ENCODE peak calls at places on chromosome 4, in eight cellular contexts. One of them, this sample, is unnamed.

GRCh38 chr4:98963538-98964433 is 31.7 kb upstream of the METAP1 start:
- ATAC-seq in natural killer cell: no peak
- ATAC-seq in right lobe of liver: no peak
- ATAC-seq in heart left ventricle: no peak
- ATAC-seq in right cardiac atrium: no peak
- ATAC-seq in WTC11: peak; percentile 38
- ATAC-seq in CD8-positive, alpha-beta T cell: no peak
- ATAC-seq in pancreas: no peak
- ATAC-seq in this sample: no peak

GRCh38 chr4:87057835-87058234 is 123.0 kb downstream of the AFF1 start:
- ATAC-seq in natural killer cell: no peak
- ATAC-seq in right lobe of liver: no peak
- ATAC-seq in heart left ventricle: peak; percentile 47
- ATAC-seq in right cardiac atrium: no peak
- ATAC-seq in WTC11: no peak
- ATAC-seq in CD8-positive, alpha-beta T cell: no peak
- ATAC-seq in pancreas: no peak
- ATAC-seq in this sample: no peak

GRCh38 chr4:43550981-43551627 is 658.6 kb downstream of the GRXCR1 start:
- ATAC-seq in natural killer cell: no peak
- ATAC-seq in right lobe of liver: no peak
- ATAC-seq in heart left ventricle: no peak
- ATAC-seq in right cardiac atrium: no peak
- ATAC-seq in WTC11: no peak
- ATAC-seq in CD8-positive, alpha-beta T cell: no peak
- ATAC-seq in pancreas: no peak
- ATAC-seq in this sample: no peak

GRCh38 chr4:10015140-10015753 is 6.0 kb downstream of the SLC2A9 start:
- ATAC-seq in natural killer cell: no peak
- ATAC-seq in right lobe of liver: peak; percentile 7
- ATAC-seq in heart left ventricle: no peak
- ATAC-seq in right cardiac atrium: no peak
- ATAC-seq in WTC11: peak; percentile 36
- ATAC-seq in CD8-positive, alpha-beta T cell: no peak
- ATAC-seq in pancreas: no peak
- ATAC-seq in this sample: no peak

GRCh38 chr4:62271107-62271506 is 1071.0 kb downstream of the ADGRL3 start:
- ATAC-seq in natural killer cell: no peak
- ATAC-seq in right lobe of liver: no peak
- ATAC-seq in heart left ventricle: no peak
- ATAC-seq in right cardiac atrium: no peak
- ATAC-seq in WTC11: no peak
- ATAC-seq in CD8-positive, alpha-beta T cell: no peak
- ATAC-seq in pancreas: no peak
- ATAC-seq in this sample: no peak

GRCh38 chr4:140704392-140704955 is 51.7 kb downstream of the TBC1D9 start:
- ATAC-seq in natural killer cell: no peak
- ATAC-seq in right lobe of liver: peak; percentile 26
- ATAC-seq in heart left ventricle: no peak
- ATAC-seq in right cardiac atrium: no peak
- ATAC-seq in WTC11: no peak
- ATAC-seq in CD8-positive, alpha-beta T cell: no peak
- ATAC-seq in pancreas: no peak
- ATAC-seq in this sample: no peak

GRCh38 chr4:2237267-2237666 is 4.7 kb downstream of the HAUS3 start:
- ATAC-seq in natural killer cell: no peak
- ATAC-seq in right lobe of liver: no peak
- ATAC-seq in heart left ventricle: no peak
- ATAC-seq in right cardiac atrium: no peak
- ATAC-seq in WTC11: no peak
- ATAC-seq in CD8-positive, alpha-beta T cell: no peak
- ATAC-seq in pancreas: no peak
- ATAC-seq in this sample: no peak

GRCh38 chr4:20338841-20339240 is 87.1 kb downstream of the SLIT2 start:
- ATAC-seq in natural killer cell: no peak
- ATAC-seq in right lobe of liver: no peak
- ATAC-seq in heart left ventricle: no peak
- ATAC-seq in right cardiac atrium: no peak
- ATAC-seq in WTC11: no peak
- ATAC-seq in CD8-positive, alpha-beta T cell: no peak
- ATAC-seq in pancreas: no peak
- ATAC-seq in this sample: no peak

GRCh38 chr4:14465498-14465897 is 536.8 kb upstream of the CPEB2 start:
- ATAC-seq in natural killer cell: no peak
- ATAC-seq in right lobe of liver: no peak
- ATAC-seq in heart left ventricle: peak; percentile 98
- ATAC-seq in right cardiac atrium: peak; percentile 91
- ATAC-seq in WTC11: no peak
- ATAC-seq in CD8-positive, alpha-beta T cell: no peak
- ATAC-seq in pancreas: no peak
- ATAC-seq in this sample: no peak

GRCh38 chr4:20370284-20370683 is 118.6 kb downstream of the SLIT2 start:
- ATAC-seq in natural killer cell: no peak
- ATAC-seq in right lobe of liver: no peak
- ATAC-seq in heart left ventricle: no peak
- ATAC-seq in right cardiac atrium: no peak
- ATAC-seq in WTC11: no peak
- ATAC-seq in CD8-positive, alpha-beta T cell: no peak
- ATAC-seq in pancreas: no peak
- ATAC-seq in this sample: no peak

GRCh38 chr4:104860227-104861123 is 286.2 kb upstream of the TET2 start:
- ATAC-seq in natural killer cell: peak; percentile 75
- ATAC-seq in right lobe of liver: peak; percentile 88
- ATAC-seq in heart left ventricle: peak; percentile 83
- ATAC-seq in right cardiac atrium: peak; percentile 69
- ATAC-seq in WTC11: peak; percentile 86
- ATAC-seq in CD8-positive, alpha-beta T cell: peak; percentile 71
- ATAC-seq in pancreas: peak; percentile 95
- ATAC-seq in this sample: peak; percentile 53

GRCh38 chr4:38837849-38838248 is 18.8 kb downstream of the TLR6 start:
- ATAC-seq in natural killer cell: no peak
- ATAC-seq in right lobe of liver: no peak
- ATAC-seq in heart left ventricle: no peak
- ATAC-seq in right cardiac atrium: no peak
- ATAC-seq in WTC11: no peak
- ATAC-seq in CD8-positive, alpha-beta T cell: peak; percentile 83
- ATAC-seq in pancreas: no peak
- ATAC-seq in this sample: no peak

GRCh38 chr4:6087669-6088068 is 69.4 kb upstream of the C4orf50 start:
- ATAC-seq in natural killer cell: no peak
- ATAC-seq in right lobe of liver: peak; percentile 99
- ATAC-seq in heart left ventricle: no peak
- ATAC-seq in right cardiac atrium: peak; percentile 37
- ATAC-seq in WTC11: peak; percentile 90
- ATAC-seq in CD8-positive, alpha-beta T cell: no peak
- ATAC-seq in pancreas: peak; percentile 71
- ATAC-seq in this sample: no peak